ENCODE peak calls at places on chromosome 21, in four cellular contexts. B is K562, N is HCT116, U is HepG2. Y is an unnamed sample.

GRCh38 chr21:36909901-36910561 is 56.4 kb downstream of the HLCS start:
- DNase-seq in N (peak; percentile 79), B (no peak), U (peak; percentile 21), Y (no peak)

GRCh38 chr21:40386301-40386911 is 460.6 kb downstream of the DSCAM start:
- DNase-seq in U (no peak), B (peak; percentile 36), N (no peak), Y (peak; percentile 78)

GRCh38 chr21:29237110-29238051 is 61.3 kb upstream of the BACH1 start:
- DNase-seq in N (no peak), B (no peak), U (no peak), Y (no peak)

GRCh38 chr21:41508415-41509205 is 652 bp upstream of the TMPRSS2 start:
- DNase-seq in B (no peak), N (no peak), U (no peak), Y (no peak)

GRCh38 chr21:18041012-18041411 is 203.6 kb upstream of the CHODL start:
- DNase-seq in B (no peak), N (no peak), U (peak; percentile 45), Y (peak; percentile 4)

GRCh38 chr21:17732306-17732705 is 86.8 kb downstream of the C21orf91 start:
- DNase-seq in B (no peak), U (no peak), N (no peak), Y (peak; percentile 21)

GRCh38 chr21:17343055-17343454 is 169.8 kb upstream of the CXADR start:
- DNase-seq in U (peak; percentile 32), B (peak; percentile 8), N (no peak), Y (no peak)

GRCh38 chr21:45011911-45012660 is 62.3 kb upstream of the ADARB1 start:
- DNase-seq in U (peak; percentile 95), N (peak; percentile 65), B (no peak), Y (no peak)

GRCh38 chr21:29943885-29944284 is 4.1 kb upstream of the GRIK1 start:
- DNase-seq in N (no peak), B (peak; percentile 24), U (no peak), Y (peak; percentile 4)

GRCh38 chr21:16409341-16409740 is 679.6 kb downstream of the USP25 start:
- DNase-seq in U (no peak), N (no peak), B (no peak), Y (no peak)

GRCh38 chr21:35932232-35932911 is 128.0 kb downstream of the SETD4 start:
- DNase-seq in U (no peak), B (no peak), N (peak; percentile 91), Y (no peak)

GRCh38 chr21:39377444-39378050 is 28.7 kb upstream of the HMGN1 start:
- DNase-seq in B (peak; percentile 56), U (peak; percentile 20), N (no peak), Y (no peak)

GRCh38 chr21:44706026-44706705 is 5.2 kb downstream of the TSPEAR start:
- DNase-seq in B (no peak), N (no peak), U (no peak), Y (peak; percentile 10)

GRCh38 chr21:44753357-44753756 is 42.0 kb upstream of the TSPEAR start:
- DNase-seq in N (no peak), B (no peak), U (no peak), Y (no peak)

GRCh38 chr21:34372321-34372720 is 3.0 kb upstream of the SMIM11 start:
- DNase-seq in U (peak; percentile 57), B (no peak), N (no peak), Y (no peak)

GRCh38 chr21:17387030-17387617 is 125.7 kb upstream of the CXADR start:
- DNase-seq in B (peak; percentile 41), U (peak; percentile 75), N (peak; percentile 51), Y (peak; percentile 52)

GRCh38 chr21:15062566-15062965 is 2.2 kb downstream of the NRIP1 start:
- DNase-seq in N (no peak), B (no peak), U (no peak), Y (no peak)

GRCh38 chr21:38591138-38591537 is 92.9 kb upstream of the ERG start:
- DNase-seq in N (no peak), B (no peak), U (no peak), Y (no peak)

GRCh38 chr21:27369962-27370578 is 403.2 kb upstream of the ADAMTS5 start:
- DNase-seq in N (no peak), U (no peak), B (no peak), Y (no peak)

GRCh38 chr21:16532841-16533240 is 803.1 kb downstream of the USP25 start:
- DNase-seq in U (no peak), B (no peak), N (no peak), Y (no peak)

GRCh38 chr21:34112316-34113033 is 39.1 kb downstream of the MRPS6 start:
- DNase-seq in U (no peak), N (no peak), B (no peak), Y (no peak)

GRCh38 chr21:35027558-35028450 is 21.3 kb downstream of the RUNX1 start:
- DNase-seq in U (no peak), B (no peak), N (no peak), Y (no peak)

GRCh38 chr21:29875873-29876272 is 63.9 kb downstream of the GRIK1 start:
- DNase-seq in U (no peak), B (no peak), N (no peak), Y (no peak)

GRCh38 chr21:28550057-28550825 is 442.4 kb downstream of the LTN1 start:
- DNase-seq in N (no peak), U (no peak), B (no peak), Y (no peak)

GRCh38 chr21:27246741-27247140 is 279.9 kb upstream of the ADAMTS5 start:
- DNase-seq in U (no peak), N (no peak), B (no peak), Y (no peak)

DNA sequence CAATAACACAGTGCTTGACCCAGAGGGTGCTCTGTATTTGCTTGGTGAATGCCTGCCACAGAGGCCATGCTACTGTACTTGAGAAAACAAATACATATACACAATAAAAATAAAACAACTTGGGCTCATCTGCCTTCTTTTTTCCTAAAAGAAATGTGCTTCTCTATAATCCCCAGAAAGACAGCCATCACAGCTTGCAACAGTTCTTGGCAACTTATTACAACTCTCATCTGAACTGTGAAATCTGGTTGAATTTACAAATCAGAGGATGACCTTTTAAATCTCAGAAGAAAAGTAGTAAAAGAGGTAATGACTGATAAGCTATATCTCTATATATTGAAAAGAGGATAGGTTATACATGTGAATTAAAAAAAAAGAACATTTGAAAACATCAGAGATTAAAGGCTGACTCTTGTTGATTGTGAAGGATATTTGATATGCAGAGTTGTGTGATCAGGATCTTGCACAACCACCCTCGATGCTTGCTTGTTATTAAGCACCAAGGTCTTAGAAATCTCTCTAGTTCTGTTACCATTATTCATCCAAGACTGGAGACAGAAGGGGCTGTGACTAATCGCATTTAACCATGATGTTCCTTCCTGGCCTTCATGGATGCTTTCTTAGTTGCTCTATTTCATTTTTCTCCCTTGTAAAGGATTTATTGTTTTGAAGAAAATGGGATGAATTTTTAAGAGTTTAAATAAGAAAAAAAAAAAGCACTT is 213.4 kb downstream of the APP start:
- DNase-seq in N (no peak), B (no peak), U (no peak), Y (no peak)
- TF ChIP-seq MAX in N (no peak), B (no peak), U (no peak), Y (no peak)

DNA sequence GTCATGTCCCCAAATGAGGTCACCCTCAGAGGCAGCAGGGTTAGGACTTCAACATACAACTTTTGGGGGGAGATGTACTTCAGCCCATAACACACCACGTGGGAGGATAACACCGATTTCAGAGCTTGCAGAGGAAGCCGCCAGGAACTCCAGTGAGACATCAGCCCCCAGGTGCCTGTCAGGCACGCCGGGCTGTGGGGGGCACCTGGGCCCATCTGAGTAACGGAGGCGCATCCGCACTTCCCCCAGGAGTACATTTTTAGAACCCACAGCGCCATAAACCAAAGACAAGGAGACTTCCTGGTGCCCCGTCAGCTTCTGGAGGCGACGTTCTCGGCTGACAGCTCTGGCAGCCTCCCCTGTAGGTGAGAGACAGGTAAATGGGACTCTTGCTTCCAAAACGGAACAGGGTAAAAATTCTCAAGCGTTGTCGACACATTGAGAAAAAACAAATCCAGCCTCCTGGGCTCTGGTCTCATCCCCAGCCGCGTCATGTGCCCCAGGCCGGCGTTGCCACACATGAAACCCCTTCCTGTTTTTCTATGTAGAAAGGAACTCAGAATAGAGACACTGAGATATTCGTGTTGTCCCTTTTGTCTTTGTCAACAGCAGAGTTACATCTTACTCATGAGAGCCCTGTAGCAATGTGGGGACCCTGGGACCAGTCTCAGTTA is 93.3 kb downstream of the PDE9A start:
- DNase-seq in N (no peak), B (no peak), U (no peak), Y (no peak)
- TF ChIP-seq ELF1 in N (no peak), B (no peak), U (no peak), Y (no peak)

DNA sequence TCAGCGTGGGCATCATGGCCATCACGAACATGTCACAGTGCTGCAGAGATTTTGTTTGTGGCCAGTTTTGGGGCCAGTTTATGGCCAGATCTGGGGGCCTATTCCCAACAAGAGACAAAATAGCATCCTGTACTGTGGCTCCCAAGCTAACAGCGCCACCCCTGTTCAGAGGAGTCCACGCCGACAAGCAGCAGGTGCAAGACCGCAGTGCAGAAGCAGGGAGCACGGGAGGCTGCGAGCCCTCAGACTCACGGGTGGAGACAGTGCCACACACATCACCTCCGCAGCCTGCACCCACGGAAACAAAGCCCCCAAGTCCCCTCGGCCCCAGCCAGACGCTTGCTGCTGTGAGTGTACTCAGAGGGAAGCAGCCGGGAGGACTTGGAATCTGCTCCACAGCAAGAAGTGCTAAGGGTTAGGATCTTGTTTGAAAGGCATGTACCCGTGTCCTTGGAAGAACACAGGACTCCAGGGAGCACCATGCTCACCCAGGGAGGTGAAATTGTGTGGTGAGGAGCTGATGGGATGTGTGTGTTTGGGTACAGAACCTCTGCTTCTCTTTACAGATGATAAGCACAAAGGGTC is 7.1 kb downstream of the TCP10L start:
- DNase-seq in U (no peak), B (peak; percentile 53), N (peak; percentile 18), Y (peak; percentile 44)
- TF ChIP-seq SIN3A in U (no peak), B (no peak), N (no peak), Y (no peak)

DNA sequence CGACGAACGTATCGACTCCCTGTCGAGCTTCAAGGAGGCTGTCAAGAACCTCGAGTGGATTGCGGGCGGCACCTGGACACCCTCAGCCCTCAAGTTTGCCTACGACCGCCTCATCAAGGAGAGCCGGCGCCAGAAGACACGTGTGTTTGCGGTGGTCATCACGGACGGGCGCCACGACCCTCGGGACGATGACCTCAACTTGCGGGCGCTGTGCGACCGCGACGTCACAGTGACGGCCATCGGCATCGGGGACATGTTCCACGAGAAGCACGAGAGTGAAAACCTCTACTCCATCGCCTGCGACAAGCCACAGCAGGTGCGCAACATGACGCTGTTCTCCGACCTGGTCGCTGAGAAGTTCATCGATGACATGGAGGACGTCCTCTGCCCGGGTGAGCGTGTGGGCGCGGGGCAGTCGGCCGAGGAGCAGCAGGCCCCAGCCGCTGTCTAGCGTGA is 28.0 kb downstream of the COL6A2 start:
- DNase-seq in B (no peak), N (no peak), U (no peak), Y (no peak)
- TF ChIP-seq MAX in B (no peak), N (no peak), U (no peak), Y (no peak)

GRCh38 chr21:42542596-42542995 is 28.9 kb downstream of the SLC37A1 start:
- DNase-seq in U (no peak), B (no peak), N (no peak), Y (no peak)
- TF ChIP-seq ELF1 in U (no peak), B (no peak), N (no peak), Y (no peak)

GRCh38 chr21:32909393-32909792 is 116.3 kb upstream of the OLIG2 start:
- DNase-seq in N (no peak), B (no peak), U (no peak), Y (no peak)

GRCh38 chr21:32907521-32907920 is 118.2 kb upstream of the OLIG2 start:
- DNase-seq in N (no peak), B (no peak), U (no peak), Y (no peak)

GRCh38 chr21:32908529-32908928 is 117.2 kb upstream of the OLIG2 start:
- DNase-seq in U (no peak), N (no peak), B (no peak), Y (no peak)
- TF ChIP-seq SIN3A in U (no peak), N (no peak), B (no peak), Y (no peak)

Y was measured in SK-N-SH.